ENCODE peak calls at places on chromosomes 12 and 14, in seven cellular contexts. D, J, A, P, I, K and X are unnamed samples.

GRCh38 chr12:65640489-65640901 is 183.8 kb upstream of the HMGA2 start:
- DNase-seq in I (no peak), D (no peak), K (no peak), J (no peak), A (no peak), P (no peak), X (no peak)

GRCh38 chr12:14774944-14775651 is 28.2 kb downstream of the WBP11 start:
- DNase-seq in K (peak; percentile 49), A (no peak), J (no peak), D (no peak), P (no peak), I (no peak), X (no peak)

GRCh38 chr14:52694761-52695480 is 437 bp downstream of the ERO1A start:
- DNase-seq in P (peak; percentile 60), A (peak; percentile 15), I (no peak), D (no peak), J (peak; percentile 25), K (peak; percentile 63), X (no peak)

GRCh38 chr12:95335948-95336347 is 118.3 kb downstream of the VEZT start:
- DNase-seq in D (no peak), I (no peak), A (no peak), P (no peak), K (no peak), J (peak; percentile 21), X (no peak)

GRCh38 chr14:36585100-36585499 is 2.7 kb upstream of the NKX2-8 start:
- DNase-seq in J (peak; percentile 50), A (no peak), D (no peak), P (no peak), I (no peak), K (no peak), X (no peak)

GRCh38 chr14:81400202-81400678 is at the start of gene STON2:
- DNase-seq in J (no peak), D (no peak), K (no peak), A (peak; percentile 75), P (no peak), I (peak; percentile 54), X (no peak)

GRCh38 chr14:51653096-51653814 is 1.5 kb downstream of the FRMD6 start:
- DNase-seq in K (no peak), J (no peak), A (no peak), I (no peak), D (no peak), P (no peak), X (no peak)

GRCh38 chr12:4392223-4392742 is 12.8 kb upstream of the FGF23 start:
- DNase-seq in P (no peak), K (no peak), D (no peak), A (peak; percentile 33), J (no peak), I (no peak), X (no peak)

GRCh38 chr12:50224026-50224692 is 57.0 kb upstream of the CERS5 start:
- DNase-seq in A (no peak), J (peak; percentile 79), P (no peak), K (no peak), D (no peak), I (peak; percentile 92), X (no peak)

GRCh38 chr12:101945361-101946232 is 68.2 kb downstream of the DRAM1 start:
- DNase-seq in I (no peak), A (no peak), J (peak; percentile 39), D (no peak), K (peak; percentile 14), P (no peak), X (no peak)

GRCh38 chr12:117857632-117858274 is 111.0 kb downstream of the KSR2 start:
- DNase-seq in J (peak; percentile 35), P (peak; percentile 25), I (no peak), A (peak; percentile 63), K (peak; percentile 71), D (peak; percentile 49), X (no peak)
- TF ChIP-seq YY1 in J (no peak), P (peak; percentile 19), I (no peak), A (no peak), K (no peak), D (no peak), X (no peak)

GRCh38 chr12:92134638-92135274 is 10.9 kb downstream of the BTG1 start:
- DNase-seq in D (no peak), J (no peak), I (no peak), A (no peak), K (no peak), P (no peak), X (no peak)

GRCh38 chr12:92132282-92132681 is 13.4 kb downstream of the BTG1 start:
- DNase-seq in J (no peak), A (no peak), D (no peak), P (no peak), I (no peak), K (no peak), X (no peak)

GRCh38 chr12:92133795-92134637 is 11.6 kb downstream of the BTG1 start:
- DNase-seq in D (no peak), I (no peak), P (no peak), A (no peak), K (peak; percentile 28), J (no peak), X (no peak)

GRCh38 chr12:92130999-92131398 is 14.6 kb downstream of the BTG1 start:
- DNase-seq in J (no peak), D (no peak), A (no peak), I (no peak), K (no peak), P (no peak), X (no peak)

DNA sequence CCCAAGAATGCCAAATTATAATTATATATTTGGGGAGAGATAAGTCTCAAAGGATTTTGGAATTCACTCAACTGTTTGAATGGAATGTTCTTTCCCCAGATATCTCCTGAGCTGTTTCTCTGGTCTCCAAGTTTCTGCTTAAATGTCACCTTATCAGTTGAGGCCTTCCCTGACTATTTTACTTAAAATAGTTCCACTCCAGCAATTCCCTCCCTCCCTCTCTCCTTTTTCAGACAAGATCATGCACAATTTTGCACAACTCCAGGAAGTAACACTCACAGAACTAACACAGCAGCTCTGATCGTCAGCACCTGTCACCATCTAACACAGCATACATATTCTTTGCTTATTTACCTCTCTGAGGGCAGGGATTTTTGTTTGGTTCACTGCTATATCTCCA is 12.5 kb downstream of the BTG1 start:
- DNase-seq in D (no peak), I (no peak), P (no peak), J (no peak), A (no peak), K (no peak), X (no peak)
- H3K4me1 ChIP-seq in D (peaks cover 21% of the 10 kb centered on the region), I (no peaks in the 10 kb centered on the region), P (peaks cover 20% of the 10 kb centered on the region), J (peaks cover 24% of the 10 kb centered on the region), A (peaks cover 39% of the 10 kb centered on the region), K (peaks cover 58% of the 10 kb centered on the region), X (no peaks in the 10 kb centered on the region)

GRCh38 chr14:61470261-61470953 is 149.0 kb downstream of the PRKCH start:
- DNase-seq in D (no peak), K (peak; percentile 41), P (no peak), J (no peak), A (no peak), I (no peak), X (peak; percentile 33)
- TF ChIP-seq YY1 in D (no peak), K (no peak), P (no peak), J (no peak), A (no peak), I (no peak), X (no peak)

DNA sequence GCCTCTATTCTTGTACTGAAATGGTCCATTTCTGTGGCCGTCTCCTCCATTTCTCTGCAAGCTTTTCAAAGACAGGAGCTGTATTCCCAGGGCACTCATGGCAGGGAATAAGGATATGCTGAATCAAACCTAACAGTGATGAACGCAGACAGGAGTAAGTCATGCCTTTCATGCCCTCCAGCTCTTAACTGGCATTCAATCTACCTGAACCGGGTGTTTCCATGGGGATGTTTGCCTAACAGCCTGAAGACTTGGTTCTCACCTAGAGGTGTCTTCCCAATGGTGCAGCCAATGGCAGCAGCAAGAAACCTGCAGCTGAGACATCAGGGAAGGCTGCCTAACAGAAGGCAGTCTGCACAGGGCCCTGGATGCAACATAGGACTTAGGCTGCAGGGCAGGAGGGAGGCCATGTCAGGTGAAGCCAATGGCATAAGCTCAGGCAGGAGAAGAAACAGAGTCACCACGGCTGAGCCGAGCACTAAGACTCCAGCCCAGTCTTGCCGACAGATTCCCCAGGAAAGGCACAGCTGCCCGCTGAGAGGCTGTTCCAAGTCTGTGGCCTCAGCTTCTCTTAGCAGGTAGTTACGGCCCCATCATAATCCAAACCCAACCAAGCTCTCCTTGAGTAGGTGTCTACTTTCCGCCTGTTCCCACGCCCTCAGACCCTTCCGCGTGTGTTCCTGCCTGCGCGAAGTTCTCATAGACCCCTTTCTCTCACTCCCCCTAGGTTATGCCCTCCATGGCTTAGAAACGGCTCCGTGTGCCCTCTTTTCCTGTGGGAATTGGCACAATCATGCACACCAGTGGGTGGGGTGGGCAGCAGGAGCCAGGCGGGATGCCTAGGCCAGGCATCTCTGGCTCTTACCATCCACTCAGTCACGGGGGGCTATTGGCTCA is 44.1 kb downstream of the VWF start:
- DNase-seq in P (no peak), I (no peak), A (no peak), K (no peak), J (no peak), D (no peak), X (no peak)
- H3K4me1 ChIP-seq in P (no peaks in the 10 kb centered on the region), I (peaks cover 36% of the 10 kb centered on the region), A (no peaks in the 10 kb centered on the region), K (peaks cover 19% of the 10 kb centered on the region), J (no peaks in the 10 kb centered on the region), D (peaks cover 11% of the 10 kb centered on the region), X (peaks cover 29% of the 10 kb centered on the region)

GRCh38 chr14:63933701-63934100 is 80.9 kb downstream of the SYNE2 start:
- DNase-seq in A (no peak), P (no peak), I (no peak), K (no peak), D (no peak), J (no peak), X (no peak)

GRCh38 chr14:63940387-63940786 is 87.6 kb downstream of the SYNE2 start:
- DNase-seq in K (no peak), J (no peak), D (no peak), I (no peak), P (no peak), A (no peak), X (no peak)

GRCh38 chr14:63939006-63939270 is 86.1 kb downstream of the SYNE2 start:
- DNase-seq in K (no peak), J (no peak), D (no peak), I (no peak), A (no peak), P (no peak), X (no peak)

GRCh38 chr14:63941023-63941422 is 88.2 kb downstream of the SYNE2 start:
- DNase-seq in A (no peak), P (no peak), D (no peak), K (no peak), J (no peak), I (no peak), X (no peak)

DNA sequence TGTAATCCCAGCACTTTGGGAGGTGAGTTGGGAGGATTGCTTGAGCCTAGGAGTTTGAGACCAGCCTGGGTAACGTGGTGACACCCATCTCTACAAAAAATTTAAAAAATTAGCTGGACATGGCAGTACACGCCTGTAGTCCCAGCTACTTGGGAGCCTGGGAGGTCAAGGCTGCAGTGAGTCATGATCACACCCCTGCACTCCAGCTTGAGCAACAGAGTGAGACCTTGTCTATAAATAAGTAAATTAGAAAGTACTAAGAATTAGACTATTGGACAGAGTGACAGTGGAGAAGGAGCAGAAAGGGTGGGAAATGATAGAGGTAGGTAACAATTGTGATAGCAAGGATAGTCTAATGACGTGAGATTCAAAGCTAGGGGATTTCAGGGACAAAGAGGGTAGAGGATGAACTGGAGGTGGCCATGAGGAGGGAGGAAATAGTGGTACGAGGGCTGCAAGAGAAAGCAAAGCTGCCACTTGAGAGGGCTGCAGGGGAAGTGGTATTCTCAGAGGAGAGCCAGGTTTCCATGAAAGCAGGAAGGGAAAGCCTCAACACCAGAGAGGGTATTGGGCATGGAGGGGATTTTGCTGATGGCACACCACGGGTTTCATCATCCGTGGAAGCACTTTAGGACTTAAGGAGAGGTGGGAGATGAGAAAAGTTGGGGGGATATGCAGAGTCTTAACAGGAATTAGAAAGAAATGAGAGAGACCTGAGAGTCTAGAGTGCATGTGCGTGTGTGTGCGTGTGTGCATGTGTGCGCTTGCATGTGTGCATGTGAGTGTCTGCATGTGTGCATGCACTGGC is 85.6 kb downstream of the SYNE2 start:
- DNase-seq in I (no peak), J (no peak), D (no peak), A (no peak), P (peak; percentile 56), K (no peak), X (no peak)
- TF ChIP-seq YY1 in I (no peak), J (no peak), D (no peak), A (no peak), P (no peak), K (no peak), X (no peak)